ENCODE peak calls at places on chromosome 22, in nine cellular contexts. A, S, X, W, Z, G, F, V and C are unnamed samples.

GRCh38 chr22:47779474-47779873 is 1017.0 kb downstream of the TBC1D22A start:
- DNase-seq in A (no peak), S (no peak), X (no peak), W (no peak), Z (no peak), G (no peak), F (no peak), V (no peak), C (no peak)

GRCh38 chr22:39601180-39601535 is 30.6 kb downstream of the CACNA1I start:
- DNase-seq in A (no peak), S (no peak), X (no peak), W (no peak), Z (no peak), G (no peak), F (no peak), V (no peak), C (no peak)

GRCh38 chr22:48838846-48839730 is 988.6 kb downstream of the BRD1 start:
- DNase-seq in A (no peak), S (no peak), X (no peak), W (no peak), Z (no peak), G (no peak), F (no peak), V (no peak), C (no peak)

GRCh38 chr22:35399114-35399677 is 744 bp upstream of the MCM5 start:
- DNase-seq in A (no peak), S (no peak), X (no peak), W (no peak), Z (peak), G (no peak), F (no peak), V (no peak), C (no peak)

GRCh38 chr22:20569059-20570058 is 61.9 kb downstream of the MED15 start:
- DNase-seq in A (peak), S (no peak), X (peak), W (peak), Z (peak), G (peak), F (no peak), V (peak), C (peak)

GRCh38 chr22:43239102-43239875 is 52.4 kb upstream of the TTLL12 start:
- DNase-seq in A (no peak), S (peak), X (no peak), W (no peak), Z (no peak), G (no peak), F (no peak), V (no peak), C (no peak)

GRCh38 chr22:32558681-32559355 is 84.2 kb downstream of the FBXO7 start:
- DNase-seq in A (peak), S (no peak), X (peak), W (peak), Z (peak), G (peak), F (no peak), V (peak), C (no peak)

GRCh38 chr22:19868773-19869471 is 14.2 kb upstream of the GNB1L start:
- DNase-seq in A (no peak), S (no peak), X (no peak), W (no peak), Z (no peak), G (no peak), F (no peak), V (no peak), C (no peak)

GRCh38 chr22:42639541-42640241 is 710 bp downstream of the ATP5MGL start:
- DNase-seq in A (no peak), S (no peak), X (no peak), W (no peak), Z (no peak), G (no peak), F (no peak), V (no peak), C (no peak)

GRCh38 chr22:24106385-24107381 is 74.6 kb upstream of the SUSD2 start:
- DNase-seq in A (no peak), S (no peak), X (no peak), W (no peak), Z (no peak), G (peak), F (no peak), V (no peak), C (no peak)

GRCh38 chr22:28442264-28442950 is 237.2 kb downstream of the TTC28 start:
- DNase-seq in A (peak), S (peak), X (no peak), W (peak), Z (peak), G (peak), F (peak), V (peak), C (peak)

GRCh38 chr22:38704568-38705234 is 1.0 kb upstream of the GTPBP1 start:
- DNase-seq in A (no peak), S (no peak), X (no peak), W (no peak), Z (no peak), G (no peak), F (no peak), V (no peak), C (no peak)

GRCh38 chr22:27476729-27477128 is 324.8 kb downstream of the MN1 start:
- DNase-seq in A (no peak), S (peak), X (peak), W (peak), Z (peak), G (peak), F (no peak), V (peak), C (no peak)

GRCh38 chr22:39496131-39496838 is 5.8 kb upstream of the MIEF1 start:
- DNase-seq in A (peak), S (peak), X (peak), W (peak), Z (peak), G (peak), F (peak), V (peak), C (no peak)

GRCh38 chr22:41260871-41261270 is 20.1 kb upstream of the CHADL start:
- DNase-seq in A (no peak), S (no peak), X (no peak), W (no peak), Z (no peak), G (no peak), F (no peak), V (no peak), C (no peak)

GRCh38 chr22:22074634-22075381 is 92.2 kb upstream of the TOP3B start:
- DNase-seq in A (no peak), S (no peak), X (no peak), W (no peak), Z (peak), G (no peak), F (no peak), V (no peak), C (peak)

GRCh38 chr22:48152154-48152775 is 1389.8 kb downstream of the TBC1D22A start:
- DNase-seq in A (no peak), S (no peak), X (no peak), W (no peak), Z (no peak), G (no peak), F (no peak), V (no peak), C (no peak)

GRCh38 chr22:50146440-50147228 is 23.9 kb upstream of the PANX2 start:
- DNase-seq in A (peak), S (peak), X (peak), W (peak), Z (peak), G (peak), F (no peak), V (peak), C (no peak)

GRCh38 chr22:42072606-42073330 is 1.3 kb upstream of the PHETA2 start:
- DNase-seq in A (no peak), S (peak), X (no peak), W (no peak), Z (no peak), G (no peak), F (no peak), V (no peak), C (no peak)

GRCh38 chr22:50733521-50734342 is 4.3 kb upstream of the ACR start:
- DNase-seq in A (no peak), S (no peak), X (no peak), W (no peak), Z (no peak), G (peak), F (no peak), V (no peak), C (peak)

GRCh38 chr22:50304528-50305392 is 2.7 kb downstream of the PLXNB2 start:
- DNase-seq in A (peak), S (no peak), X (no peak), W (no peak), Z (peak), G (peak), F (no peak), V (no peak), C (no peak)

GRCh38 chr22:47370448-47371262 is 608.2 kb downstream of the TBC1D22A start:
- DNase-seq in A (peak), S (no peak), X (no peak), W (no peak), Z (no peak), G (no peak), F (no peak), V (no peak), C (peak)

GRCh38 chr22:49600891-49601431 is 226.7 kb downstream of the BRD1 start:
- DNase-seq in A (no peak), S (no peak), X (no peak), W (no peak), Z (no peak), G (no peak), F (no peak), V (no peak), C (no peak)

GRCh38 chr22:42964994-42965699 is 49.8 kb downstream of the PACSIN2 start:
- DNase-seq in A (no peak), S (no peak), X (no peak), W (peak), Z (peak), G (peak), F (no peak), V (peak), C (no peak)

GRCh38 chr22:50620861-50621490 is 7.0 kb downstream of the ARSA start:
- DNase-seq in A (no peak), S (no peak), X (no peak), W (no peak), Z (peak), G (no peak), F (no peak), V (no peak), C (no peak)

GRCh38 chr22:35150163-35151107 is 84.5 kb downstream of the ISX start:
- DNase-seq in A (peak), S (peak), X (peak), W (peak), Z (peak), G (peak), F (peak), V (peak), C (no peak)

GRCh38 chr22:48951836-48952235 is 875.8 kb downstream of the BRD1 start:
- DNase-seq in A (peak), S (no peak), X (no peak), W (no peak), Z (no peak), G (no peak), F (no peak), V (no peak), C (peak)

GRCh38 chr22:41732096-41732772 is 32.9 kb downstream of the MEI1 start:
- DNase-seq in A (no peak), S (no peak), X (no peak), W (no peak), Z (no peak), G (no peak), F (no peak), V (no peak), C (no peak)

GRCh38 chr22:20089226-20089976 is 9.4 kb downstream of the DGCR8 start:
- DNase-seq in A (no peak), S (no peak), X (no peak), W (no peak), Z (no peak), G (peak), F (no peak), V (no peak), C (no peak)

DNA sequence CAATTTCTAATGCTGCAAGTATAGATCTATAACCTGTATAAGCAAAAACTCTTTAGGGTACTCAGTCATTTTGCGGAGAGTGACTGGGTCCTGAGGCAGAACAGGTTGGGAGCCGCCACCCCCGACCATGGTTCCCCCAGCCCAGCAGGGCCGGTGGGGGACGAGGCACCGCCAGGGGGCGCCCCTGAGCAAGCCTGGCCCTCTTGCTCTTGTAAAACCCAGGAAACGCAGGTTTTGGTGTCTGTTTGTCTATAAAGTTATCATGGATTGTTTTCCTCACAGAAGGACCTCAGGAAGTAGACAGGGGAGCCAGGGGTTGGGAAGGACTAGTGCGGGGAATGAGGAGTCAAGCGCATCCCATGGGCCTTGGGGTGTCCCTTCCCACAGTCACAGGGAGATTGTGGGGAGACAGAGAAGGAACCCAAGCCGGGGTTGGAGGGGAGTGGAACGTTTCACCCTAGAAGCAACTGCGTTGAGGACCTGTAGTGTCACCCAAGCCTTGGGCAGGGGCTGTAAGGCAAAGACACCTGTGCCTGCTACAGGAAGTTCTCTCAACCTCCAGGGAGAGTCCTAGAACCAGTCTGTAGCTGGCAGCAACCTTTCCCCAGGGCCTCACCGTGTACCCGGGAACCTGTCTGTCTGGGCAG is 26.4 kb downstream of the KCTD17 start:
- DNase-seq in A (peak), S (peak), X (peak), W (peak), Z (peak), G (peak), F (peak), V (peak), C (no peak)
- TF ChIP-seq CTCF in A (peak), S (peak), X (peak), W (peak), Z (peak), G (peak), F (peak), V (peak), C (peak)

DNA sequence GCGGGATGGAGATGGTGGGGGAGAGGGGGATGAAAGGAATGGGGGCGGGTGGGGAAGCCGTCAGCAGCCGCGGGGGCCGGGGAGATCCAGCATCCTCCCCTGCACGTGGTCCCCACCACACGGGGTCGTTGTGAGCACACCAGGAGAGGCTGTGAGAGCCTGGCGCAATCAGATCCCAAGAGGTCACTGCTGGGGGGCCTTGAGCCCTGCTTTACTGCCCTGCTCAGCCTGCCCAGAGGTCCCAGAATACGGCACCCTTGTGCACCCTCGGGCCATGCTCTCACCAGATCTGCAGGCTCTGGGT is 7.4 kb downstream of the CABP7 start:
- DNase-seq in A (peak), S (peak), X (peak), W (no peak), Z (peak), G (peak), F (peak), V (no peak), C (no peak)
- TF ChIP-seq CTCF in A (no peak), S (peak), X (peak), W (peak), Z (peak), G (peak), F (peak), V (peak), C (peak)

GRCh38 chr22:25900880-25901279 is 158.9 kb downstream of the MYO18B start:
- DNase-seq in A (no peak), S (no peak), X (no peak), W (no peak), Z (no peak), G (no peak), F (no peak), V (no peak), C (no peak)

GRCh38 chr22:25896592-25896991 is 154.6 kb downstream of the MYO18B start:
- DNase-seq in A (no peak), S (no peak), X (no peak), W (no peak), Z (no peak), G (no peak), F (no peak), V (no peak), C (no peak)

GRCh38 chr22:25899566-25899965 is 157.6 kb downstream of the MYO18B start:
- DNase-seq in A (no peak), S (no peak), X (no peak), W (no peak), Z (no peak), G (no peak), F (no peak), V (no peak), C (peak)

GRCh38 chr22:25900390-25900789 is 158.4 kb downstream of the MYO18B start:
- DNase-seq in A (no peak), S (no peak), X (no peak), W (no peak), Z (no peak), G (no peak), F (no peak), V (no peak), C (peak)

GRCh38 chr22:25898707-25899365 is 156.8 kb downstream of the MYO18B start:
- DNase-seq in A (no peak), S (peak), X (no peak), W (peak), Z (no peak), G (no peak), F (peak), V (no peak), C (peak)
- TF ChIP-seq CTCF in A (no peak), S (no peak), X (no peak), W (no peak), Z (no peak), G (no peak), F (peak), V (no peak), C (no peak)

DNA sequence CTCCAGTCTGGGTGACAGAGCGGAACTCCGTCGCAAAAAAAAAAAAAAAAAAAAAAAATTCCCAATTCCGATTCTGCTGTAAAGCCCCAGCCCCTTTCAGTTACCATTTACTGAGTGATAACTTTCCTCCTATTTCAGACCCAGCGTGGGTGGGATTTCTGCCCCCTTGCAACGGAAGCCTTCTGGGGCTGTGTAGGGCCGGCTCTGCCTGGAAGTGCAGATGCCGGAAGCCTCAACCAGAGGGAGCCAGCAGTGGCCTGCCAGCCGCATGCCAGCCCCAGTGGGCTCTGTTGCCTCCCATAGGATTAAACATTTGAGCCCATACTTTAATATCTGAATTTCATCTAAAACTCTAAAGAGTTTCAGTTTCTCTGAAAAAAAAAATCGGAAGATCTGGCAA is 60.0 kb upstream of the NUP50 start:
- DNase-seq in A (no peak), S (no peak), X (no peak), W (no peak), Z (no peak), G (no peak), F (no peak), V (no peak), C (no peak)
- TF ChIP-seq CTCF in A (no peak), S (peak), X (no peak), W (no peak), Z (no peak), G (peak), F (no peak), V (peak), C (no peak)